ENCODE peak calls at places on chromosomes 1 and 21, in ten cellular contexts. J is stimulated activated naive CD8-positive, alpha-beta T cell treated with anti-CD3 and anti-CD28 coated beads, Interleukin-15, amount 100 ng/mL, for 72 hours; C is naive thymus-derived CD4-positive, alpha-beta T cell; H is NCI-H2029 treated with DMSO at 0.1 percent for 48 hours; A is NT2/D1; D is fibroblast of lung; N is iPS-NIHi11; K is heart right ventricle; Y is T-helper 17 cell; T is GOT3. S is an unnamed sample.

GRCh38 chr1:30191154-30191702 is 532.2 kb downstream of the MATN1 start:
- DNase-seq in D (peak), J (peak), T (no peak), A (peak), Y (peak), K (no peak), C (no peak), N (peak), H (no peak), S (peak)

GRCh38 chr1:2989185-2989584 is 32.1 kb upstream of the ACTRT2 start:
- DNase-seq in T (no peak), Y (no peak), A (no peak), K (no peak), J (no peak), N (no peak), C (no peak), D (no peak), H (no peak), S (no peak)

GRCh38 chr21:15367061-15367626 is 302.3 kb upstream of the NRIP1 start:
- DNase-seq in Y (no peak), N (peak), C (no peak), K (no peak), D (no peak), T (no peak), H (no peak), A (peak), J (no peak), S (no peak)

GRCh38 chr1:227451954-227452353 is 111.4 kb upstream of the ZNF678 start:
- DNase-seq in C (no peak), H (no peak), A (no peak), K (no peak), Y (no peak), D (no peak), N (no peak), J (no peak), T (no peak), S (no peak)

GRCh38 chr1:91201699-91202098 is 179.9 kb upstream of the ZNF644 start:
- DNase-seq in T (no peak), C (no peak), A (no peak), H (no peak), K (no peak), D (no peak), J (no peak), N (no peak), Y (no peak), S (no peak)

GRCh38 chr21:34078915-34079314 is 5.5 kb downstream of the MRPS6 start:
- DNase-seq in K (no peak), Y (no peak), J (no peak), N (no peak), A (no peak), D (no peak), C (no peak), T (no peak), H (no peak), S (no peak)

GRCh38 chr1:209769956-209770355 is 14.1 kb downstream of the TRAF3IP3 start:
- DNase-seq in C (no peak), A (no peak), K (no peak), T (no peak), J (no peak), D (peak), H (no peak), Y (no peak), N (no peak), S (no peak)

GRCh38 chr1:204447220-204447619 is 35.6 kb upstream of the PPP1R15B start:
- DNase-seq in D (no peak), A (no peak), T (no peak), K (no peak), C (no peak), N (no peak), J (no peak), H (no peak), Y (no peak), S (peak)

GRCh38 chr1:6586404-6586816 is 6.6 kb downstream of the ZBTB48 start:
- DNase-seq in D (no peak), A (no peak), J (no peak), Y (no peak), N (no peak), H (no peak), T (no peak), K (no peak), C (no peak), S (no peak)

GRCh38 chr1:19685994-19686393 is 21.3 kb downstream of the HTR6 start:
- DNase-seq in J (no peak), T (no peak), Y (no peak), A (no peak), N (no peak), K (no peak), D (no peak), H (no peak), C (no peak), S (no peak)

GRCh38 chr1:43522776-43523480 is 7.8 kb upstream of the PTPRF start:
- DNase-seq in K (no peak), N (no peak), J (no peak), Y (no peak), A (no peak), T (peak), D (peak), H (no peak), C (no peak), S (no peak)

GRCh38 chr1:151494741-151495281 is 16.4 kb upstream of the CGN start:
- DNase-seq in A (no peak), T (no peak), K (no peak), J (no peak), C (no peak), Y (no peak), D (peak), N (peak), H (no peak), S (no peak)

GRCh38 chr1:218817747-218818146 is 355.9 kb upstream of the LYPLAL1 start:
- DNase-seq in J (no peak), H (no peak), T (no peak), D (no peak), C (no peak), N (no peak), A (no peak), K (no peak), Y (no peak), S (no peak)

GRCh38 chr21:37220433-37220980 is 46.6 kb downstream of the VPS26C start:
- DNase-seq in K (no peak), C (no peak), N (peak), D (peak), J (no peak), H (no peak), A (peak), T (peak), Y (peak), S (no peak)

GRCh38 chr1:67261646-67262045 is 46.0 kb upstream of the IL12RB2 start:
- DNase-seq in K (no peak), T (no peak), C (peak), J (no peak), N (peak), Y (no peak), A (no peak), D (no peak), H (no peak), S (no peak)

GRCh38 chr21:20013851-20014250 is 984.4 kb upstream of the NCAM2 start:
- DNase-seq in K (no peak), T (no peak), C (no peak), N (no peak), A (no peak), Y (no peak), D (no peak), J (no peak), H (no peak), S (no peak)

GRCh38 chr21:43207043-43207315 is 38.2 kb downstream of the CRYAA start:
- DNase-seq in K (no peak), T (no peak), J (no peak), H (no peak), D (no peak), Y (no peak), C (no peak), N (no peak), A (no peak), S (no peak)

GRCh38 chr1:236158719-236159118 is 16.4 kb downstream of the GPR137B start:
- DNase-seq in Y (no peak), H (no peak), A (no peak), T (no peak), D (no peak), C (no peak), J (no peak), K (no peak), N (no peak), S (no peak)